ENCODE peak calls at places on chromosomes 5 and 9, in six cellular contexts. V, X, G, D, Z and N are unnamed samples.

GRCh38 chr9:103757062-103757461 is 337.0 kb upstream of the SMC2 start:
- DNase-seq in D (no peak), G (no peak), Z (no peak), X (no peak), V (no peak), N (peak; percentile 20)

GRCh38 chr5:40871177-40871576 is 30.0 kb downstream of the CARD6 start:
- DNase-seq in D (no peak), V (no peak), X (peak; percentile 28), Z (no peak), G (no peak), N (no peak)

GRCh38 chr9:137273616-137274320 is 3.8 kb upstream of the TOR4A start:
- DNase-seq in Z (no peak), X (no peak), V (peak; percentile 11), D (no peak), G (no peak), N (no peak)

GRCh38 chr9:135662758-135663450 is at the start of gene LCN9:
- DNase-seq in G (no peak), Z (no peak), V (no peak), X (peak; percentile 9), D (no peak), N (no peak)

GRCh38 chr5:142618125-142618524 is 67.8 kb downstream of the FGF1 start:
- DNase-seq in G (no peak), V (no peak), X (peak; percentile 89), Z (no peak), D (peak; percentile 78), N (no peak)

GRCh38 chr5:112420111-112420864 is 1.2 kb upstream of the EPB41L4A start:
- DNase-seq in V (peak; percentile 82), Z (no peak), X (peak; percentile 59), G (peak; percentile 83), D (peak; percentile 10), N (no peak)

GRCh38 chr5:119063579-119064379 is 7.1 kb upstream of the DMXL1 start:
- DNase-seq in V (no peak), G (peak; percentile 7), X (peak; percentile 36), Z (peak; percentile 48), D (no peak), N (peak; percentile 89)

GRCh38 chr9:110047955-110048472 is 159.9 kb downstream of the C9orf152 start:
- DNase-seq in X (no peak), Z (no peak), D (no peak), V (peak; percentile 20), G (no peak), N (no peak)

GRCh38 chr5:175129121-175129520 is 314.9 kb downstream of the DRD1 start:
- DNase-seq in G (no peak), X (no peak), Z (no peak), V (no peak), D (no peak), N (no peak)

DNA sequence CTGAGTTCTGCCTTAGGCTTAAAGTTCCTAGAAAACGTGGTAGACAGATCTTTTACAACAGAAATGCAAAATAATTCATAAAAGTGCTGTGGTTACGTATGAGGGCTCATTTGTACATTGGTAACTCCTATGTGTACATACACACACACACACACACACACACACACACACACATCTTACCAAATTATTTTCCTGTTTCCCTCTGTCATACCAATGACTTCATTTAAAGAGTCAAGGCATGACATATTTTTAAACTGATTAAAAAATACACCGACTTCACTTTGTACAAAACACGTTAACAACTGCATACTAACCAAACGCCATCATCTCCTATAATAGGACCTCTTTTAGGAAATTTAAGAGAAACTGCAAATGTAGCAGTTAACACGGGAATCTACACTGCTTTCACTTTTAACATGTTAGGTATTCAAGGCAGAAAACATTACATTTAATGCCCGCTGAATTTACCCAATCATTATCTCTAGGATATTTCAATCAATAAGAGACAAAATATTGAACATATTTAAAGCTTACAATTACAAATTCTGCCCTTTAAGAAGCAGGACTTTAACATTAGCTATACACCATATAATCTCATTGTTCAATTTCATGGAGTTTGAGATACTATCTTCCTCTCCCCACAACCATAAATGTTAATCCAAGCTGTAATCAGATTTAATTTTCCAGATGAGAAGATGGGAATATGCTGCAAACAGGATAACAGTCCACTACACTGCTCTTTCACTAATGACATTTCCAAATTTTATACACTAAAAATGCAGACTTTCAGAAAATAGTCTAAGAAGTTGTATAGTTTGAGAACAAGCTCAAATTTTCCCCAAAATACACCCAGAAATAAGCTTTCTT is 133.1 kb downstream of the DENND1A start:
- DNase-seq in Z (no peak), X (peak; percentile 6), D (no peak), G (no peak), V (no peak), N (peak; percentile 32)
- H3K4me3 ChIP-seq in Z (no peak overlapping the region), X (no peak overlapping the region), D (no peak overlapping the region), G (no peak overlapping the region), V (no peak overlapping the region), N (no peak overlapping the region)

GRCh38 chr9:75601280-75601679 is 289.2 kb upstream of the PCSK5 start:
- DNase-seq in Z (no peak), X (peak; percentile 1), D (no peak), V (no peak), G (peak; percentile 12), N (no peak)
- TF ChIP-seq CTCF in Z (no peak), X (no peak), D (no peak), V (no peak), G (no peak), N (no peak)

DNA sequence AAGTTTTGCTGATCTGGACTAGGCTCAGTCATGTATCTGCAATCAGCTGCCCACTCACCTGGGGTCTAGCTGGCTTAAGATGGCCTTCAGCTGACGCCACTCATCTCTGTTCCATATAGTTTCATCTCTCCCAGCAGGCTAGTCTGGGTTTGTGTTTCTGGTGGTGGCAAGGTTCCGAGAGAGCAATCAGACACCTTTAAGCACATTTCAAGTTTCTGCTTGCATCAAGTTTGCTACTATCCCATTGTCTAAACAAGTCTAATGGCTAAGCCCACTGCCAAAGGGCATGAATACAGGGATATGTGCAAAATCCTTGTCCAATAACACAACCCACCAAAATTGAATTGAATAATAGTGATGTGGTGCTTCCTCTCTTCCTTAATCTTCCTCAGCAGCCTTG is 251.7 kb downstream of the PIK3R1 start:
- DNase-seq in G (no peak), X (no peak), Z (no peak), D (no peak), V (no peak), N (no peak)
- H3K4me3 ChIP-seq in G (no peak overlapping the region), X (no peak overlapping the region), Z (no peak overlapping the region), D (no peak overlapping the region), V (no peak overlapping the region), N (no peak overlapping the region)

DNA sequence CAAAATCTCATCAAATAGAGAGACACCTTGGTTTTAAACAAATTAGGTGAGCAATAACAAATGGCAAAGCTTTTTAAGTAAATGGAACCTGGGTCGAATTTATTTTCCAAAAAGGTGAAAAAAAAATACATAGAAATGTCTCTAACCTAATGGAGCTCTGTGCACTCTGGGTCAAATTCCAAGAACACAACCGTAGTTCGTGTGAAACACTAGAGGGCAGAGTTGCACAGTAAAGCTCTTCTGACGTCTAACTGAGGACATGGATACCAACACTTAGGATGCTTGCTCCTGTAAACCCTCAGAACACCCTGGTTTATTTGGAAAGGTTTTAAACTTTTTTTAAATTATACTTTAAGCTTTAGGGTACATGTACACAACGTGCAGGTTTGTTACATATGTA is 18.9 kb downstream of the MARCHF11 start:
- DNase-seq in X (peak; percentile 79), Z (peak; percentile 25), D (peak; percentile 56), G (peak; percentile 73), V (no peak), N (peak; percentile 32)
- TF ChIP-seq CTCF in X (peak; percentile 73), Z (peak; percentile 75), D (peak; percentile 74), G (peak; percentile 70), V (peak; percentile 59), N (peak; percentile 82)

GRCh38 chr9:18605763-18606162 is 131.8 kb downstream of the ADAMTSL1 start:
- DNase-seq in Z (no peak), D (no peak), G (no peak), V (peak; percentile 21), X (peak; percentile 44), N (no peak)

GRCh38 chr9:18601026-18601425 is 127.1 kb downstream of the ADAMTSL1 start:
- DNase-seq in G (no peak), Z (no peak), X (peak; percentile 17), D (no peak), V (no peak), N (no peak)

GRCh38 chr9:18606281-18606680 is 132.3 kb downstream of the ADAMTSL1 start:
- DNase-seq in D (no peak), G (no peak), V (no peak), Z (no peak), X (peak; percentile 39), N (no peak)

GRCh38 chr9:18604971-18605370 is 131.0 kb downstream of the ADAMTSL1 start:
- DNase-seq in V (no peak), D (no peak), G (no peak), Z (no peak), X (no peak), N (no peak)

GRCh38 chr9:18601956-18602355 is 128.0 kb downstream of the ADAMTSL1 start:
- DNase-seq in D (no peak), G (no peak), X (peak; percentile 46), V (no peak), Z (no peak), N (no peak)
- H3K4me3 ChIP-seq in D (no peak overlapping the region), G (no peak overlapping the region), X (no peak overlapping the region), V (no peak overlapping the region), Z (no peak overlapping the region), N (no peak overlapping the region)

DNA sequence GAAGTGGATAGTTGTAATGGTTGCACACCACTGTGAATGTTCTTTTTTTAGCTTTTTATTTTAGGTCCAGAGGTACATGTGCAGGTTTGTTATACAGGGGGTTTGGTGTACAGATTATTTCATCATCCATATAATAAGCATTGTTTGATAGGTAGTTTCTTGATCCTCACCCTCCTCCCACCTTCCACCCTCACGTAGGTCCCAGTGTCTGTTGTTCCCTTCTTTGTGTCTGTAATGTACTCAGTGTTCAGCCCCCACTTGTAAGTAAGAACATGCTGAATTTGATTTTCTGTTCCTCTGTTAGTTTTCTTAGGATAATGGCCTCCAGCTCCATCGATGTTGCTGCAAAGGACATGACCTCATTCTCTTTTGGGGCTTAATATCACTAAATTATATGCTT is 99.7 kb downstream of the HTR4 start:
- DNase-seq in X (no peak), V (no peak), D (no peak), G (no peak), Z (no peak), N (no peak)
- TF ChIP-seq CTCF in X (no peak), V (no peak), D (no peak), G (no peak), Z (no peak), N (no peak)

GRCh38 chr9:129897263-129897662 is 62.0 kb downstream of the USP20 start:
- DNase-seq in V (no peak), Z (no peak), D (no peak), G (no peak), X (no peak), N (no peak)

GRCh38 chr9:129891519-129891918 is 56.3 kb downstream of the USP20 start:
- DNase-seq in D (no peak), V (no peak), X (no peak), G (no peak), Z (no peak), N (no peak)

GRCh38 chr9:129895376-129896268 is 60.4 kb downstream of the USP20 start:
- DNase-seq in D (no peak), X (no peak), Z (no peak), V (no peak), G (no peak), N (no peak)

GRCh38 chr9:129898205-129898604 is 62.9 kb downstream of the USP20 start:
- DNase-seq in V (no peak), X (peak; percentile 26), Z (no peak), D (no peak), G (peak; percentile 68), N (no peak)

GRCh38 chr9:129894106-129894823 is 59.0 kb downstream of the USP20 start:
- DNase-seq in V (no peak), X (no peak), Z (no peak), D (no peak), G (no peak), N (no peak)
- H3K4me3 ChIP-seq in V (no peak overlapping the region), X (no peak overlapping the region), Z (no peak overlapping the region), D (no peak overlapping the region), G (no peak overlapping the region), N (no peak overlapping the region)

GRCh38 chr5:151258771-151259170 is 5.8 kb downstream of the GM2A start:
- DNase-seq in Z (no peak), D (no peak), X (no peak), G (no peak), V (no peak), N (no peak)
- TF ChIP-seq CTCF in Z (no peak), D (no peak), X (no peak), G (no peak), V (no peak), N (no peak)